ENCODE peak calls at places on chromosomes 3 and 15, in five cellular contexts. One of them, this sample, is unnamed. For H3K27me3, the result is how much of the 10 kb centered on the place peaks cover.

GRCh38 chr15:77599899-77600298 is 32.8 kb downstream of the LINGO1 start:
- DNase-seq in effector memory CD4-positive, alpha-beta T cell: no peak
- DNase-seq in ovary: no peak
- DNase-seq in mammary epithelial cell: no peak
- DNase-seq in aorta: no peak
- DNase-seq in this sample: no peak

GRCh38 chr3:181729071-181729915 is 17.6 kb downstream of the SOX2 start:
- DNase-seq in mammary epithelial cell: no peak
- DNase-seq in effector memory CD4-positive, alpha-beta T cell: no peak
- DNase-seq in ovary: no peak
- DNase-seq in aorta: no peak
- DNase-seq in this sample: no peak

GRCh38 chr15:40252438-40253178 is 13.7 kb downstream of the PAK6 start:
- DNase-seq in aorta: peak
- DNase-seq in ovary: peak
- DNase-seq in effector memory CD4-positive, alpha-beta T cell: no peak
- DNase-seq in mammary epithelial cell: no peak
- DNase-seq in this sample: no peak

GRCh38 chr3:74787008-74787407 is 172.5 kb upstream of the CNTN3 start:
- DNase-seq in ovary: no peak
- DNase-seq in mammary epithelial cell: no peak
- DNase-seq in effector memory CD4-positive, alpha-beta T cell: no peak
- DNase-seq in aorta: no peak
- DNase-seq in this sample: no peak

GRCh38 chr3:112681822-112682325 is 40.9 kb upstream of the CCDC80 start:
- DNase-seq in ovary: no peak
- DNase-seq in effector memory CD4-positive, alpha-beta T cell: no peak
- DNase-seq in aorta: no peak
- DNase-seq in mammary epithelial cell: peak
- DNase-seq in this sample: no peak

GRCh38 chr3:114213669-114214541 is 23.5 kb downstream of the ZNF80 start:
- DNase-seq in ovary: no peak
- DNase-seq in aorta: no peak
- DNase-seq in mammary epithelial cell: no peak
- DNase-seq in effector memory CD4-positive, alpha-beta T cell: peak
- DNase-seq in this sample: peak

GRCh38 chr3:42256135-42256819 is 9.7 kb downstream of the CCK start:
- DNase-seq in ovary: no peak
- DNase-seq in mammary epithelial cell: peak
- DNase-seq in effector memory CD4-positive, alpha-beta T cell: no peak
- DNase-seq in aorta: no peak
- DNase-seq in this sample: no peak

GRCh38 chr3:114179575-114179974 is 723 bp upstream of the DRD3 start:
- DNase-seq in ovary: no peak
- DNase-seq in mammary epithelial cell: peak
- DNase-seq in effector memory CD4-positive, alpha-beta T cell: no peak
- DNase-seq in aorta: no peak
- DNase-seq in this sample: peak

GRCh38 chr3:87207500-87207899 is 19.6 kb upstream of the CHMP2B start:
- DNase-seq in mammary epithelial cell: peak
- DNase-seq in aorta: no peak
- DNase-seq in effector memory CD4-positive, alpha-beta T cell: no peak
- DNase-seq in ovary: no peak
- DNase-seq in this sample: no peak

GRCh38 chr15:67573194-67573593 is 30.7 kb downstream of the MAP2K5 start:
- DNase-seq in aorta: no peak
- DNase-seq in effector memory CD4-positive, alpha-beta T cell: no peak
- DNase-seq in ovary: no peak
- DNase-seq in mammary epithelial cell: no peak
- DNase-seq in this sample: no peak

GRCh38 chr3:155495387-155495786 is 201.9 kb upstream of the STRIT1 start:
- DNase-seq in aorta: no peak
- DNase-seq in mammary epithelial cell: no peak
- DNase-seq in ovary: no peak
- DNase-seq in effector memory CD4-positive, alpha-beta T cell: no peak
- DNase-seq in this sample: no peak

GRCh38 chr3:40292637-40293036 is 16.9 kb upstream of the EIF1B start:
- DNase-seq in ovary: no peak
- DNase-seq in effector memory CD4-positive, alpha-beta T cell: no peak
- DNase-seq in aorta: no peak
- DNase-seq in mammary epithelial cell: no peak
- DNase-seq in this sample: peak

GRCh38 chr3:77707271-77707670 is 667.4 kb downstream of the ROBO2 start:
- DNase-seq in effector memory CD4-positive, alpha-beta T cell: no peak
- DNase-seq in aorta: no peak
- DNase-seq in mammary epithelial cell: no peak
- DNase-seq in ovary: no peak
- DNase-seq in this sample: no peak

GRCh38 chr15:68871507-68871906 is 50.8 kb upstream of the ANP32A start:
- DNase-seq in ovary: no peak
- DNase-seq in aorta: no peak
- DNase-seq in mammary epithelial cell: no peak
- DNase-seq in effector memory CD4-positive, alpha-beta T cell: no peak
- DNase-seq in this sample: no peak

GRCh38 chr15:68868296-68868695 is 47.6 kb upstream of the ANP32A start:
- DNase-seq in ovary: no peak
- DNase-seq in aorta: no peak
- DNase-seq in effector memory CD4-positive, alpha-beta T cell: no peak
- DNase-seq in mammary epithelial cell: no peak
- DNase-seq in this sample: no peak
- H3K27me3 ChIP-seq in ovary: under half
- H3K27me3 ChIP-seq in aorta: under half
- H3K27me3 ChIP-seq in effector memory CD4-positive, alpha-beta T cell: under half
- H3K27me3 ChIP-seq in mammary epithelial cell: under half
- H3K27me3 ChIP-seq in this sample: under half

GRCh38 chr15:81027200-81027599 is 26.5 kb downstream of the TLNRD1 start:
- DNase-seq in mammary epithelial cell: no peak
- DNase-seq in ovary: no peak
- DNase-seq in effector memory CD4-positive, alpha-beta T cell: no peak
- DNase-seq in aorta: no peak
- DNase-seq in this sample: no peak
- H3K27ac ChIP-seq in mammary epithelial cell: no peak
- H3K27ac ChIP-seq in ovary: no peak
- H3K27ac ChIP-seq in effector memory CD4-positive, alpha-beta T cell: no peak
- H3K27ac ChIP-seq in aorta: no peak
- H3K27ac ChIP-seq in this sample: no peak

DNA sequence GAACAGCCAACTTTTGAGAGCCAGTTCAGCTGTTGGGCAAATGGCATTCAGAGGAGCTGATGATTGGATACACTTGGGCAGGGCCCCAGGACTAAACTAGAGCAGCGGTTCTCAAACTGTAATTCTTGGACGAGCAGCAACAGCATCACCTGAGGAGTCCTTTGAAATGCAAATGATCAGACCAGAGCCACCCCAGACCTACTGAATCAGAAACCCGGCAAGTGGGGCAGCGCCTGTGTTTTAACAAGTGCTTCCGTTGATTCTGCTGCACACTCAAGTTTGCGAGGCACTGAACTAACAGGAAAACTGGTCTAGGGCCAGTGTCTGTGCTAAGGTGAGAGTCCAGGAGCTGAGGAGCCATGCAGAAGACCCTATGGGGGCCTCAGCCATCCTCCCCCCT is 239.7 kb downstream of the UACA start:
- DNase-seq in aorta: no peak
- DNase-seq in mammary epithelial cell: no peak
- DNase-seq in effector memory CD4-positive, alpha-beta T cell: no peak
- DNase-seq in ovary: no peak
- DNase-seq in this sample: no peak
- H3K27me3 ChIP-seq in aorta: under half
- H3K27me3 ChIP-seq in mammary epithelial cell: under half
- H3K27me3 ChIP-seq in effector memory CD4-positive, alpha-beta T cell: under half
- H3K27me3 ChIP-seq in ovary: under half
- H3K27me3 ChIP-seq in this sample: under half

DNA sequence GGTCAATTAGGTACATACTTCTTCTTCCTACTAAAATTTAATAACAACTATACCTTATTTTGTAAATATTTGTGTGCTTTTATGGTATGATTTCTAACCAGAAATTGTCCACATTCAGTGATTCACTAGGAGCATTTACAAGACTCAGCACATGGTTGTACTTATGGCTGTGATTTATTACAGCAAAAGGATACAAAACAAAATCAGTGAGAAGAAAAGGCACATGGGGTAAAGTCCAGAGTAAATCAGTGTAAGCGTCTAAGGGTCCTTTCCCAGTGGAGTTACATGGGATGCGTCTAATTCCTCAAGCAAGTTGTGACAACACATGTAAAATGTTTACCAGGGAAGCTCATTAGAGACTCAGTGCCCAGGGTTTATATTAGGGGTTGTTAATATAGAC is 31.1 kb downstream of the RNF13 start:
- DNase-seq in ovary: no peak
- DNase-seq in aorta: no peak
- DNase-seq in mammary epithelial cell: no peak
- DNase-seq in effector memory CD4-positive, alpha-beta T cell: no peak
- DNase-seq in this sample: no peak
- H3K27ac ChIP-seq in ovary: no peak
- H3K27ac ChIP-seq in aorta: no peak
- H3K27ac ChIP-seq in mammary epithelial cell: no peak
- H3K27ac ChIP-seq in effector memory CD4-positive, alpha-beta T cell: no peak
- H3K27ac ChIP-seq in this sample: no peak

DNA sequence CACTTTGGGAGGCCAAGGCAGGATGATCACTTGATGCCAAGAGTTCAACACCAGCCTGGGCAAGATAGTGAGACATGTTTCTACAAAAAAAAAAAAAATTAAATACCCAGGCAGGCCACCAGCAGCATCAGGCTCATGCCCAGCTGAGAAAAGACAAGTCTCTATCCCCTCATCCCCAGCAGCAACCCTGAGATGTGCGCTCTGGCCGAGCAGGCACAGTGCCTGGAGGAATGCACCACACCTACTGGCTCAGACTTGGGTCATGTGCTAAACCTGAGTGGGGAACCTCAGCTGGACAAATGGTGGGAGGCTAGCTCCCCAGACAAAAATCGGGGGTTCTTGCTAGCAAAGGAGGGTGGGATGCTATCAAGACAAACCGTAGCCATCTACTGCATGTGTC is 10.2 kb upstream of the CCDC174 start:
- DNase-seq in aorta: no peak
- DNase-seq in effector memory CD4-positive, alpha-beta T cell: no peak
- DNase-seq in mammary epithelial cell: no peak
- DNase-seq in ovary: no peak
- DNase-seq in this sample: no peak
- H3K27me3 ChIP-seq in aorta: under half
- H3K27me3 ChIP-seq in effector memory CD4-positive, alpha-beta T cell: under half
- H3K27me3 ChIP-seq in mammary epithelial cell: under half
- H3K27me3 ChIP-seq in ovary: under half
- H3K27me3 ChIP-seq in this sample: under half

This sample was measured in dorsolateral prefrontal cortex.